ENCODE peak calls at places on chromosomes 1 and 21, in four cellular contexts. U is heart right ventricle, I is mesendoderm, L is GM12891. X is an unnamed sample.

GRCh38 chr1:15966956-15967344 is 9.0 kb downstream of the ZBTB17 start:
- DNase-seq in U (no peak), I (no peak), L (no peak), X (no peak)

GRCh38 chr1:173507205-173507846 is 30.2 kb downstream of the PRDX6 start:
- DNase-seq in U (no peak), I (peak; percentile 84), L (no peak), X (no peak)

GRCh38 chr1:15370781-15371467 is 38.8 kb upstream of the EFHD2 start:
- DNase-seq in U (peak; percentile 60), I (no peak), L (no peak), X (no peak)

GRCh38 chr21:34100789-34101188 is 27.4 kb downstream of the MRPS6 start:
- DNase-seq in U (no peak), I (no peak), L (no peak), X (no peak)

GRCh38 chr1:230084408-230085177 is 17.6 kb downstream of the GALNT2 start:
- DNase-seq in U (peak; percentile 31), I (peak; percentile 90), L (no peak), X (no peak)

GRCh38 chr1:184311580-184311979 is 75.2 kb upstream of the C1orf21 start:
- DNase-seq in U (no peak), I (no peak), L (no peak), X (no peak)

GRCh38 chr1:226736908-226737818 is 1.9 kb downstream of the ITPKB start:
- DNase-seq in U (peak; percentile 42), I (peak; percentile 67), L (no peak), X (peak; percentile 53)

GRCh38 chr1:22332795-22333499 is 118.7 kb upstream of the ZBTB40 start:
- DNase-seq in U (no peak), I (peak; percentile 42), L (peak; percentile 32), X (no peak)

GRCh38 chr1:27648602-27649305 is 13.8 kb upstream of the FGR start:
- DNase-seq in U (peak; percentile 65), I (no peak), L (no peak), X (no peak)

GRCh38 chr21:27818847-27819246 is 852.0 kb upstream of the ADAMTS5 start:
- DNase-seq in U (no peak), I (no peak), L (no peak), X (no peak)

GRCh38 chr21:36359185-36359584 is 26.0 kb upstream of the CHAF1B start:
- DNase-seq in U (no peak), I (no peak), L (no peak), X (no peak)

X was measured in CD4-positive, alpha-beta T cell.